ENCODE peak calls at places on chromosomes 5 and 9, in ten cellular contexts. B is lower leg skin; O is epithelial cell of proximal tubule; Y is GM19239; N is HTR-8/SVneo; U is naive thymus-derived CD8-positive, alpha-beta T cell; T is activated CD4-positive, alpha-beta T cell treated with anti-CD3 and anti-CD28 coated beads, Interleukin-2, amount 10 ng/mL, durations not matched to agents 7 days and 5 days; J is left ventricle myocardium inferior; F is smooth muscle cell of the brain vasculature; D is endothelial cell of umbilical vein. W is an unnamed sample.

GRCh38 chr9:36132081-36132480 is 4.5 kb upstream of the GLIPR2 start:
- DNase-seq in B (no peak), O (no peak), Y (no peak), N (no peak), U (no peak), T (no peak), J (no peak), F (no peak), D (no peak), W (no peak)

GRCh38 chr9:93058357-93059096 is at the start of gene SUSD3:
- DNase-seq in B (peak; percentile 92), O (no peak), Y (peak; percentile 58), N (no peak), U (peak; percentile 68), T (peak; percentile 75), J (peak; percentile 54), F (no peak), D (peak; percentile 32), W (no peak)

GRCh38 chr5:120405923-120406322 is 58.2 kb upstream of the PRR16 start:
- DNase-seq in B (no peak), O (peak; percentile 80), Y (no peak), N (no peak), U (no peak), T (no peak), J (no peak), F (no peak), D (peak; percentile 66), W (no peak)

GRCh38 chr5:180095545-180095944 is 24.0 kb upstream of the RNF130 start:
- DNase-seq in B (peak; percentile 13), O (no peak), Y (no peak), N (no peak), U (no peak), T (no peak), J (no peak), F (no peak), D (no peak), W (no peak)

GRCh38 chr5:1021136-1021968 is 12.8 kb downstream of the NKD2 start:
- DNase-seq in B (peak; percentile 72), O (no peak), Y (no peak), N (no peak), U (no peak), T (no peak), J (peak; percentile 7), F (no peak), D (no peak), W (no peak)

GRCh38 chr5:40480392-40480791 is 199.3 kb upstream of the PTGER4 start:
- DNase-seq in B (no peak), O (no peak), Y (no peak), N (no peak), U (no peak), T (peak; percentile 19), J (no peak), F (no peak), D (no peak), W (no peak)

GRCh38 chr9:123027517-123027916 is 6.0 kb upstream of the GPR21 start:
- DNase-seq in B (no peak), O (no peak), Y (no peak), N (no peak), U (no peak), T (no peak), J (no peak), F (no peak), D (peak; percentile 49), W (no peak)

GRCh38 chr9:127876764-127877562 is 512 bp downstream of the AK1 start:
- DNase-seq in B (no peak), O (no peak), Y (no peak), N (no peak), U (no peak), T (no peak), J (no peak), F (no peak), D (peak; percentile 18), W (no peak)

W was measured in NCI-H1930.